ENCODE peak calls at places on chromosomes 13 and 19, in seven cellular contexts. D is heart left ventricle; R is lung; E is naive thymus-derived CD4-positive, alpha-beta T cell; W is psoas muscle; X is NT2/D1; P is cardiac muscle cell. H is an unnamed sample. For H3K9me3, the result is how much of the 10 kb centered on the place peaks cover.

GRCh38 chr19:47499371-47499770 is 15.4 kb upstream of the KPTN start:
- DNase-seq in D (no peak), R (no peak), E (no peak), W (no peak), X (no peak), P (no peak), H (no peak)

GRCh38 chr19:35171730-35172129 is 17.2 kb downstream of the FXYD5 start:
- DNase-seq in D (no peak), R (no peak), E (no peak), W (no peak), X (no peak), P (no peak), H (no peak)

GRCh38 chr13:102878491-102878890 is 32.7 kb downstream of the ERCC5 start:
- DNase-seq in D (no peak), R (no peak), E (no peak), W (no peak), X (no peak), P (no peak), H (no peak)

GRCh38 chr13:51845574-51846318 is 769 bp upstream of the TMEM272 start:
- DNase-seq in D (no peak), R (no peak), E (no peak), W (no peak), X (no peak), P (no peak), H (no peak)

GRCh38 chr19:18796239-18796638 is 5.1 kb upstream of the COMP start:
- DNase-seq in D (no peak), R (no peak), E (no peak), W (no peak), X (no peak), P (no peak), H (no peak)

GRCh38 chr13:27791146-27791900 is 960 bp upstream of the GSX1 start:
- DNase-seq in D (no peak), R (no peak), E (no peak), W (no peak), X (no peak), P (no peak), H (no peak)

GRCh38 chr13:24606486-24607170 is 73.6 kb upstream of the ATP12A start:
- DNase-seq in D (no peak), R (no peak), E (no peak), W (no peak), X (no peak), P (no peak), H (no peak)

GRCh38 chr19:45568732-45569131 is 15.9 kb downstream of the OPA3 start:
- DNase-seq in D (peak), R (no peak), E (no peak), W (no peak), X (no peak), P (no peak), H (no peak)

GRCh38 chr13:113992276-113993005 is 18.6 kb upstream of the C13orf46 start:
- DNase-seq in D (peak), R (no peak), E (no peak), W (peak), X (no peak), P (no peak), H (no peak)

GRCh38 chr13:46057251-46058015 is 4.9 kb upstream of the ZC3H13 start:
- DNase-seq in D (no peak), R (no peak), E (no peak), W (no peak), X (no peak), P (no peak), H (no peak)

GRCh38 chr19:44891016-44891882 is at the start of gene TOMM40:
- DNase-seq in D (no peak), R (no peak), E (no peak), W (peak), X (peak), P (peak), H (peak)

GRCh38 chr13:23455401-23456185 is 22.1 kb upstream of the SACS start:
- DNase-seq in D (no peak), R (no peak), E (no peak), W (no peak), X (no peak), P (no peak), H (no peak)

GRCh38 chr13:61148211-61148610 is 267.4 kb downstream of the PCDH20 start:
- DNase-seq in D (no peak), R (no peak), E (no peak), W (no peak), X (no peak), P (no peak), H (no peak)

GRCh38 chr13:79241697-79242096 is 164.4 kb downstream of the RBM26 start:
- DNase-seq in D (no peak), R (no peak), E (no peak), W (no peak), X (no peak), P (no peak), H (no peak)

GRCh38 chr13:75049936-75050335 is 432.0 kb downstream of the TBC1D4 start:
- DNase-seq in D (no peak), R (no peak), E (no peak), W (no peak), X (no peak), P (no peak), H (no peak)

GRCh38 chr19:19661675-19662251 is 1.7 kb downstream of the ATP13A1 start:
- DNase-seq in D (no peak), R (no peak), E (no peak), W (no peak), X (no peak), P (no peak), H (no peak)

GRCh38 chr19:35309481-35310279 is 17.7 kb downstream of the MAG start:
- DNase-seq in D (peak), R (peak), E (no peak), W (peak), X (no peak), P (peak), H (no peak)

GRCh38 chr19:632228-633067 is 889 bp downstream of the POLRMT start:
- DNase-seq in D (no peak), R (no peak), E (no peak), W (no peak), X (no peak), P (peak), H (no peak)

GRCh38 chr13:27971776-27972618 is 2.9 kb upstream of the CDX2 start:
- DNase-seq in D (no peak), R (no peak), E (no peak), W (no peak), X (no peak), P (no peak), H (no peak)

GRCh38 chr19:8552810-8553209 is 24.4 kb downstream of the MYO1F start:
- DNase-seq in D (no peak), R (no peak), E (no peak), W (no peak), X (peak), P (no peak), H (no peak)

GRCh38 chr13:95067303-95067702 is 233.9 kb downstream of the ABCC4 start:
- DNase-seq in D (no peak), R (no peak), E (no peak), W (no peak), X (no peak), P (no peak), H (no peak)

GRCh38 chr13:49739498-49740187 is 48.4 kb upstream of the EBPL start:
- DNase-seq in D (no peak), R (no peak), E (no peak), W (no peak), X (no peak), P (no peak), H (no peak)

GRCh38 chr13:104163866-104164630 is 1097.8 kb upstream of the SLC10A2 start:
- DNase-seq in D (no peak), R (no peak), E (no peak), W (no peak), X (no peak), P (no peak), H (no peak)

GRCh38 chr13:31001647-31002046 is 69.2 kb downstream of the TEX26 start:
- DNase-seq in D (no peak), R (no peak), E (no peak), W (no peak), X (no peak), P (peak), H (no peak)

GRCh38 chr13:112670118-112670517 is 19.7 kb upstream of the ATP11A start:
- DNase-seq in D (no peak), R (no peak), E (no peak), W (no peak), X (no peak), P (no peak), H (no peak)

GRCh38 chr19:711224-711623 is 2.5 kb downstream of the PALM start:
- DNase-seq in D (no peak), R (no peak), E (no peak), W (no peak), X (no peak), P (no peak), H (no peak)

GRCh38 chr19:18450934-18451836 is 13.3 kb upstream of the ISYNA1 start:
- DNase-seq in D (peak), R (peak), E (peak), W (peak), X (no peak), P (peak), H (peak)

GRCh38 chr13:27389891-27390290 is 34.5 kb upstream of the GTF3A start:
- DNase-seq in D (no peak), R (no peak), E (no peak), W (no peak), X (no peak), P (no peak), H (no peak)

GRCh38 chr13:76293346-76293745 is 592.9 kb downstream of the KCTD12 start:
- DNase-seq in D (no peak), R (no peak), E (no peak), W (no peak), X (no peak), P (no peak), H (no peak)

GRCh38 chr19:19406878-19407639 is 1.6 kb downstream of the GATAD2A start:
- DNase-seq in D (peak), R (peak), E (peak), W (no peak), X (no peak), P (no peak), H (no peak)

GRCh38 chr13:46983881-46984280 is 87.0 kb upstream of the HTR2A start:
- DNase-seq in D (no peak), R (no peak), E (no peak), W (no peak), X (no peak), P (no peak), H (no peak)

GRCh38 chr19:58108546-58108817 is 10.5 kb upstream of the ZSCAN18 start:
- DNase-seq in D (no peak), R (no peak), E (no peak), W (no peak), X (no peak), P (no peak), H (no peak)
- H3K9me3 ChIP-seq in D (half or more), R (half or more), E (half or more), W (half or more), X (half or more), P (under half), H (under half)

GRCh38 chr19:56875717-56876116 is 35.2 kb upstream of the PEG3 start:
- DNase-seq in D (no peak), R (no peak), E (no peak), W (no peak), X (no peak), P (no peak), H (no peak)

GRCh38 chr19:56874530-56874929 is 34.0 kb upstream of the PEG3 start:
- DNase-seq in D (no peak), R (no peak), E (no peak), W (no peak), X (no peak), P (no peak), H (no peak)

GRCh38 chr19:56869886-56870285 is 29.4 kb upstream of the PEG3 start:
- DNase-seq in D (no peak), R (no peak), E (no peak), W (no peak), X (no peak), P (no peak), H (no peak)

GRCh38 chr19:56877069-56877715 is 36.7 kb upstream of the PEG3 start:
- DNase-seq in D (no peak), R (no peak), E (no peak), W (no peak), X (no peak), P (no peak), H (no peak)

GRCh38 chr19:56873493-56873892 is 33.0 kb upstream of the PEG3 start:
- DNase-seq in D (no peak), R (no peak), E (no peak), W (no peak), X (no peak), P (no peak), H (no peak)
- H3K9me3 ChIP-seq in D (under half), R (under half), E (half or more), W (under half), X (under half), P (under half), H (under half)

GRCh38 chr19:57773488-57773887 is 4.0 kb downstream of the ZNF586 start:
- DNase-seq in D (no peak), R (no peak), E (no peak), W (no peak), X (no peak), P (no peak), H (no peak)

GRCh38 chr19:57771417-57771816 is 1.9 kb downstream of the ZNF586 start:
- DNase-seq in D (no peak), R (no peak), E (no peak), W (no peak), X (no peak), P (no peak), H (no peak)

GRCh38 chr19:57778358-57778757 is 8.9 kb downstream of the ZNF586 start:
- DNase-seq in D (no peak), R (no peak), E (no peak), W (no peak), X (no peak), P (no peak), H (no peak)

GRCh38 chr19:57779220-57779845 is 9.9 kb downstream of the ZNF586 start:
- DNase-seq in D (no peak), R (no peak), E (no peak), W (no peak), X (no peak), P (no peak), H (no peak)

DNA sequence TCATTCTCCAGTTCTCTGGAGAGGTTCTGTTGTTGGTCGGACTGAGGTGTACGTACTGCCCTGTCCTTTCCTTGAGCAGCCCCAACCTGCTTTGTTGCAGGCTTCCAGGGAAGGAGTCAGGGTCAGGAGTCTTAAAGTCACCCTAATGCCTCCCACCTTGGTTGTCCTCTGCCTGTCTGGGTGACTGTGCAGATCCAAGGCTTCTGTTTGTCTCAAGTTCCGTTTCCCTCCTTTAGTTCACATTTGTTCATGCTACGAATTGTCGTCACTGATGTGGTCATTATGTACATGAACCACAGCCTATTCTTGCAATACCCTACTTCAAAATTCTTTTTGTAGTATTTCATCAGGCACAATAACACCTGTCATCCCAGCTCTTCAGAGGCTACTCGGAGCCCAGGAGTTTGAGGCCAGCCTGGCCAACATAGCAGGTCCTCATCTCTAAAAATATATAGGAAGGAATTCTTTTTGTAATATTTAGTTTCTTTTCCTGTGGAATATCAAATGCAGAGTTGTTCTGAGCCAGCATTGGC is 7.4 kb downstream of the ZNF586 start:
- DNase-seq in D (no peak), R (no peak), E (no peak), W (no peak), X (no peak), P (no peak), H (no peak)
- H3K9me3 ChIP-seq in D (under half), R (under half), E (half or more), W (under half), X (under half), P (under half), H (half or more)

DNA sequence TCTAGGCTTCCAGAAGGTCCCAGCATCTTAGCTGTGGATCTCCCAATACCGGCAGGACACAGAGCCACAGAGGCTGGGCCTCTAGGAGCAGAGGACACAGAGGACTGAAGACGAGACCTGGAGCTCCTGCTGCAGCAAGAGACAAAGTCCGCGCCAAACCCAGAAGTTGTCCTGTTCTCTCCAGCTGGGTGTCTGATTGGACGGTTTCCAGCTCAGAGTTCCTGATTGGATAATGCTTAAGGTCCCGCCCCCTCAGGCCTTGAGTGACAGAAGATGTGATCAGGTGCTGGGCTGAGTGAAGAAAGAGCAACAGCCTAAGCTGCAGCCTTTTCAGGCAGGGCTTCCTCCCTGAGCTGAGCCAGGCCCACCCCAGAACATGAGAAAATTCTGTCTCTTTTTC is 59.9 kb upstream of the ZNF85 start:
- DNase-seq in D (no peak), R (no peak), E (no peak), W (no peak), X (no peak), P (no peak), H (no peak)
- H3K9me3 ChIP-seq in D (under half), R (under half), E (under half), W (under half), X (under half), P (under half), H (under half)

GRCh38 chr19:57689750-57690149 is 8.0 kb downstream of the ZNF551 start:
- DNase-seq in D (no peak), R (no peak), E (no peak), W (no peak), X (no peak), P (no peak), H (no peak)
- H3K9me3 ChIP-seq in D (under half), R (under half), E (half or more), W (half or more), X (under half), P (under half), H (half or more)

GRCh38 chr19:11752244-11752736 is 13.5 kb upstream of the ZNF823 start:
- DNase-seq in D (no peak), R (no peak), E (no peak), W (no peak), X (no peak), P (no peak), H (no peak)
- H3K9me3 ChIP-seq in D (under half), R (under half), E (under half), W (under half), X (under half), P (under half), H (under half)

DNA sequence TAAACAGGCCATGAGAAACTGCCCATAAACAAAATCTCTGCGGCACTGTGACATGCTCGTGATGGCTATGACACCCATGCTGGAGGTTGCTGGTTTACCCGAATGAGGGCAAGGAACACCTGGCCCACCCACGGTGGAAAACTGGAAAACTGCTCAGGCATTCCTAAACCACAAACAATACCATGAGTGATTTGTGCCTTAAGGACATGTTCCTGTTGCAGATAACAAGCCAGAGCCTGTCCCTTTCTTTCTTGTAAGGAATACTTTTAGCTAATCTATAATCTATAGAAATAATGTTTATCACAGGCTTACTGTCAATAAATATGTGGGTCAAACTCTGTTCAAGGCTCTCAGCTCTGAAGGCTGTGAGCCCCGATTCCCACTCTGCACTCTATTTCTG is 12.1 kb downstream of the ZNF561 start:
- DNase-seq in D (no peak), R (no peak), E (no peak), W (no peak), X (no peak), P (no peak), H (no peak)
- H3K9me3 ChIP-seq in D (half or more), R (under half), E (half or more), W (half or more), X (under half), P (under half), H (under half)

GRCh38 chr19:50174100-50174793 is 11.2 kb upstream of the IZUMO2 start:
- DNase-seq in D (no peak), R (no peak), E (no peak), W (no peak), X (no peak), P (no peak), H (no peak)
- H3K9me3 ChIP-seq in D (under half), R (under half), E (under half), W (under half), X (under half), P (under half), H (under half)

DNA sequence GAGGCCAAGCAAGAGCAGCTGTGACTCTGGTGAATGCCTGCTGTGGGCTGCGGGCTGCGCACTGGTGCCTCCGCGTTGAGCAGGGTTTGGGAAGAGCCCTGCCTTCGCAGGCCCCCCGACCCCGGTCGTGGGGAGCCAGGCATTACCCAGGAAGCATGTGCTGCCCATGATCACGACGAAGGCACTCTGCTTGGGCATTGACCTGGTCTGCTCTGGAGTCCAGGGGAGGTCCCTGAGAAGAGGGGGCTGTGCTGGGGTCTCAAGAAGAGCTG is 19.2 kb downstream of the RANBP3 start:
- DNase-seq in D (no peak), R (no peak), E (no peak), W (no peak), X (no peak), P (no peak), H (no peak)
- H3K9me3 ChIP-seq in D (under half), R (under half), E (under half), W (under half), X (under half), P (under half), H (under half)

GRCh38 chr19:52428937-52429336 is at the start of gene ZNF534:
- DNase-seq in D (no peak), R (no peak), E (no peak), W (no peak), X (no peak), P (no peak), H (no peak)
- H3K9me3 ChIP-seq in D (under half), R (under half), E (half or more), W (under half), X (under half), P (under half), H (under half)

H was measured in T-helper 17 cell.